ENCODE peak calls at places on chromosomes 3 and 15, in four cellular contexts. One of them, this sample, is unnamed.

GRCh38 chr3:63976166-63976861 is 47.0 kb downstream of the PSMD6 start:
- DNase-seq in lower leg skin: no peak
- DNase-seq in HCT116: no peak
- DNase-seq in small intestine: no peak
- DNase-seq in this sample: no peak

GRCh38 chr3:13650210-13651056 is 101.5 kb downstream of the FBLN2 start:
- DNase-seq in lower leg skin: peak; percentile 95
- DNase-seq in HCT116: peak; percentile 59
- DNase-seq in small intestine: peak; percentile 36
- DNase-seq in this sample: peak; percentile 18

GRCh38 chr15:83999396-84000120 is 236.0 kb upstream of the GOLGA6L4 start:
- DNase-seq in lower leg skin: no peak
- DNase-seq in HCT116: no peak
- DNase-seq in small intestine: no peak
- DNase-seq in this sample: no peak

GRCh38 chr3:137065381-137065780 is 107.6 kb downstream of the IL20RB start:
- DNase-seq in lower leg skin: no peak
- DNase-seq in HCT116: no peak
- DNase-seq in small intestine: no peak
- DNase-seq in this sample: no peak

GRCh38 chr3:123869165-123869564 is 15.0 kb downstream of the MYLK start:
- DNase-seq in lower leg skin: no peak
- DNase-seq in HCT116: no peak
- DNase-seq in small intestine: no peak
- DNase-seq in this sample: no peak

GRCh38 chr3:99741588-99741987 is 76.1 kb upstream of the CMSS1 start:
- DNase-seq in lower leg skin: no peak
- DNase-seq in HCT116: no peak
- DNase-seq in small intestine: no peak
- DNase-seq in this sample: no peak

GRCh38 chr15:23574742-23575141 is 9.3 kb downstream of the MKRN3 start:
- DNase-seq in lower leg skin: no peak
- DNase-seq in HCT116: no peak
- DNase-seq in small intestine: no peak
- DNase-seq in this sample: no peak

GRCh38 chr3:140863481-140864084 is 78.1 kb upstream of the SLC25A36 start:
- DNase-seq in lower leg skin: no peak
- DNase-seq in HCT116: peak; percentile 45
- DNase-seq in small intestine: peak; percentile 53
- DNase-seq in this sample: peak; percentile 25

GRCh38 chr15:68989876-68990754 is 24.4 kb upstream of the NOX5 start:
- DNase-seq in lower leg skin: peak; percentile 52
- DNase-seq in HCT116: no peak
- DNase-seq in small intestine: no peak
- DNase-seq in this sample: no peak

GRCh38 chr15:52124270-52124878 is 11.8 kb upstream of the BCL2L10 start:
- DNase-seq in lower leg skin: peak; percentile 66
- DNase-seq in HCT116: no peak
- DNase-seq in small intestine: peak; percentile 28
- DNase-seq in this sample: no peak

GRCh38 chr15:89937365-89938355 is 24.9 kb upstream of the ARPIN start:
- DNase-seq in lower leg skin: no peak
- DNase-seq in HCT116: no peak
- DNase-seq in small intestine: no peak
- DNase-seq in this sample: no peak

GRCh38 chr3:20648921-20649381 is 462.9 kb upstream of the SGO1 start:
- DNase-seq in lower leg skin: no peak
- DNase-seq in HCT116: no peak
- DNase-seq in small intestine: no peak
- DNase-seq in this sample: no peak

GRCh38 chr3:128969993-128970740 is 23.7 kb downstream of the CFAP92 start:
- DNase-seq in lower leg skin: no peak
- DNase-seq in HCT116: peak; percentile 15
- DNase-seq in small intestine: peak; percentile 25
- DNase-seq in this sample: no peak

GRCh38 chr3:141454906-141455602 is 31.8 kb upstream of the RASA2 start:
- DNase-seq in lower leg skin: no peak
- DNase-seq in HCT116: peak; percentile 70
- DNase-seq in small intestine: peak; percentile 76
- DNase-seq in this sample: no peak

GRCh38 chr3:107993771-107994170 is 97.1 kb downstream of the CD47 start:
- DNase-seq in lower leg skin: no peak
- DNase-seq in HCT116: no peak
- DNase-seq in small intestine: no peak
- DNase-seq in this sample: no peak

GRCh38 chr3:43995078-43995928 is 246.4 kb upstream of the TOPAZ1 start:
- DNase-seq in lower leg skin: peak; percentile 82
- DNase-seq in HCT116: no peak
- DNase-seq in small intestine: no peak
- DNase-seq in this sample: no peak

GRCh38 chr3:16239082-16239770 is 25.5 kb downstream of the DPH3 start:
- DNase-seq in lower leg skin: no peak
- DNase-seq in HCT116: no peak
- DNase-seq in small intestine: no peak
- DNase-seq in this sample: no peak

GRCh38 chr3:15645740-15646490 is 44.4 kb downstream of the BTD start:
- DNase-seq in lower leg skin: peak; percentile 86
- DNase-seq in HCT116: peak; percentile 89
- DNase-seq in small intestine: no peak
- DNase-seq in this sample: peak; percentile 63

GRCh38 chr3:42179110-42179725 is 86.8 kb downstream of the CCK start:
- DNase-seq in lower leg skin: no peak
- DNase-seq in HCT116: peak; percentile 85
- DNase-seq in small intestine: peak; percentile 89
- DNase-seq in this sample: peak; percentile 61

GRCh38 chr3:142098974-142099373 is 50.4 kb downstream of the TFDP2 start:
- DNase-seq in lower leg skin: no peak
- DNase-seq in HCT116: no peak
- DNase-seq in small intestine: peak; percentile 38
- DNase-seq in this sample: no peak

GRCh38 chr3:179146911-179147570 is 1.1 kb upstream of the PIK3CA start:
- DNase-seq in lower leg skin: no peak
- DNase-seq in HCT116: peak; percentile 71
- DNase-seq in small intestine: peak; percentile 84
- DNase-seq in this sample: no peak

GRCh38 chr15:32928876-32929275 is 211.1 kb downstream of the GREM1 start:
- DNase-seq in lower leg skin: no peak
- DNase-seq in HCT116: no peak
- DNase-seq in small intestine: no peak
- DNase-seq in this sample: no peak

GRCh38 chr3:45188714-45189659 is 37.1 kb downstream of the TMEM158 start:
- DNase-seq in lower leg skin: no peak
- DNase-seq in HCT116: no peak
- DNase-seq in small intestine: no peak
- DNase-seq in this sample: no peak

GRCh38 chr3:119352235-119352634 is 58.1 kb downstream of the ARHGAP31 start:
- DNase-seq in lower leg skin: no peak
- DNase-seq in HCT116: no peak
- DNase-seq in small intestine: no peak
- DNase-seq in this sample: no peak

GRCh38 chr3:184175981-184176376 is 1.3 kb downstream of the AP2M1 start:
- DNase-seq in lower leg skin: no peak
- DNase-seq in HCT116: no peak
- DNase-seq in small intestine: no peak
- DNase-seq in this sample: no peak

GRCh38 chr3:184177767-184178306 is 3.2 kb downstream of the AP2M1 start:
- DNase-seq in lower leg skin: no peak
- DNase-seq in HCT116: no peak
- DNase-seq in small intestine: no peak
- DNase-seq in this sample: no peak

GRCh38 chr3:184175506-184175905 is 851 bp downstream of the AP2M1 start:
- DNase-seq in lower leg skin: no peak
- DNase-seq in HCT116: no peak
- DNase-seq in small intestine: peak; percentile 29
- DNase-seq in this sample: no peak

GRCh38 chr3:184177331-184177731 is 2.7 kb downstream of the AP2M1 start:
- DNase-seq in lower leg skin: no peak
- DNase-seq in HCT116: no peak
- DNase-seq in small intestine: peak; percentile 24
- DNase-seq in this sample: no peak

DNA sequence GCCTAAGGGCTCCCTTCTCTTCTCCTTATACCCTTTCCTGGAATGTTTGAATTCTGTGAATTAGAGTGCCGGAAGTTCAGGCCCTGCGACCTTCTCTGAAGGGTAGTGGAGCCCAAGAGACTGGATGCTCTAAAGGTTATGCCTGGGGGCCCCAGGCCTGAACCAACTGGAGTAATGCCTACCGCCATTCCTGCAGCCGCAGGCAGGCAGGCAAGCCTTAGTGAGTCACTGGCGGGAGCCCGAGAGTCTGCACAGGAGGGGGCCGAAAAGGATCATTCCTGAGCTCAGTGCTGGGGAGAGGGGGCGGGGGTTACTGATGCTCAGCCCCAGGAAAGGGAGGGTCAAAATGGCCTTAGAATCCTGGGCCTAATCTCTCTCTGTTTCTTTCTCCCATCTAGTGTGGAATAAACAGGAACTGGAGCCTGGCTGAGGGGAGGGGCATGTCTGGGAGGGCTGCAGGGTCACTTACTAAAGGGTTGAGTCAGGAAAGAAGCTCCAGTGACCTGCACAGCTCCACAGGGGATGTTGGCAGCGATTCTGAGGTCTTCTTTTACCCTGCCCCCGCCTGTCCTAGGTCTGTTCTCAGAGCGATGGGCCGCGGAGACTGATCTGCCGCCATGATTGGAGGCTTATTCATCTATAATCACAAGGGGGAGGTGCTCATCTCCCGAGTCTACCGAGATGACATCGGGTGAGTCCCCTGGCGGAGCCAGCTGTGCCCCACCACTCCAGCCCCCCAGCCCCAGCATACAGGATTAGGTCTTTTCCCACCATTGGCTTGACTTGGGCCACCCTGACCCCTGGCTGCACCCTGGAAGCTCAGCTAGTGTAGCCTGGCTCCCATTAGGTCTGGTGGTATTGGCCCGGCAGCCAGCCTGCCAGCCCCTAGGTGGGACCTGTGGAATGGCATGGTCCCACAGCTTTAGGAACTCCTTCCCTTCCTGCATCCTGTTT is 2.0 kb downstream of the AP2M1 start:
- DNase-seq in lower leg skin: peak; percentile 93
- DNase-seq in HCT116: peak; percentile 75
- DNase-seq in small intestine: peak; percentile 27
- DNase-seq in this sample: peak; percentile 53
- H3K4me3 ChIP-seq in lower leg skin: no peak overlapping the region
- H3K4me3 ChIP-seq in HCT116: peak overlapping the region; percentile 96
- H3K4me3 ChIP-seq in small intestine: peak overlapping the region; percentile 85
- H3K4me3 ChIP-seq in this sample: peak overlapping the region; percentile 98

DNA sequence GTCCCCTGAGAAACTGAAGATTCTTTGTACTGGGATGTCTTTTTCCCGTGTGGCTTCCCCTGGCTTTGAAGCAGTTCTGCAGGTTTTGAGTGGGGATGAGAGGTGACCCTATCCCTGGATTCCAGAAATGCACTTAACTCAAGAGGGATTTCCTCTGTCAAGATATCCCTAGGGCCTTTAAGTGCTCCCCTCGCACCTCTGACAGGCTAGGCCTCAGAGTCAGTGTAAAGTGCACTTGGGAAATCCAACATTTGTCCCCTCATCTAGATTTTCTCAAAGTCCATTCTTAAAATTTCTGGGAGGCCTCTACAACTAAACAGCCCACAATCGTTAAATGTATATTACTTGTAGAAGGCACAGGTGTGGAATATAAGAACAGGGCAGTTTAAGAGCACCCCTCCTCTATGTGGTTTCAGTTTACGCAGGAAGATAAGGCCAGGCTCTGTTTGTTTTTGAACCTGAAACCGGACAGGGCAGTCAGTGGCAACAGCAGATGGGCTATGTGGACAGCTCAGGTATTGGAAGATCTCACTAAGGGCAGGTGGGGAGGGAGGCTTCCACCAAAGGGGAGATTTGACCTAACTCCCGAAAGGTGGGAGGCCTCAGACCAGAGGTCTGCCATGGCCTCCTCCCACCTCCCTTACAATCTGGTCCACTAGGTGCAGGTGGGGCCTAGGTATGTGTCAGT is 4.9 kb downstream of the C3orf52 start:
- DNase-seq in lower leg skin: no peak
- DNase-seq in HCT116: no peak
- DNase-seq in small intestine: peak; percentile 56
- DNase-seq in this sample: no peak
- H3K4me3 ChIP-seq in lower leg skin: no peak overlapping the region
- H3K4me3 ChIP-seq in HCT116: no peak overlapping the region
- H3K4me3 ChIP-seq in small intestine: no peak overlapping the region
- H3K4me3 ChIP-seq in this sample: no peak overlapping the region

GRCh38 chr15:29346998-29347397 is 77.4 kb upstream of the NSMCE3 start:
- DNase-seq in lower leg skin: no peak
- DNase-seq in HCT116: no peak
- DNase-seq in small intestine: no peak
- DNase-seq in this sample: no peak

GRCh38 chr15:29348308-29348914 is 78.8 kb upstream of the NSMCE3 start:
- DNase-seq in lower leg skin: no peak
- DNase-seq in HCT116: no peak
- DNase-seq in small intestine: no peak
- DNase-seq in this sample: no peak

GRCh38 chr15:29344474-29344873 is 74.9 kb upstream of the NSMCE3 start:
- DNase-seq in lower leg skin: no peak
- DNase-seq in HCT116: no peak
- DNase-seq in small intestine: no peak
- DNase-seq in this sample: no peak

GRCh38 chr15:29343229-29343628 is 73.6 kb upstream of the NSMCE3 start:
- DNase-seq in lower leg skin: no peak
- DNase-seq in HCT116: no peak
- DNase-seq in small intestine: no peak
- DNase-seq in this sample: no peak

GRCh38 chr15:29345549-29346525 is 76.2 kb upstream of the NSMCE3 start:
- DNase-seq in lower leg skin: no peak
- DNase-seq in HCT116: no peak
- DNase-seq in small intestine: no peak
- DNase-seq in this sample: no peak
- H3K4me3 ChIP-seq in lower leg skin: no peak overlapping the region
- H3K4me3 ChIP-seq in HCT116: no peak overlapping the region
- H3K4me3 ChIP-seq in small intestine: no peak overlapping the region
- H3K4me3 ChIP-seq in this sample: no peak overlapping the region

DNA sequence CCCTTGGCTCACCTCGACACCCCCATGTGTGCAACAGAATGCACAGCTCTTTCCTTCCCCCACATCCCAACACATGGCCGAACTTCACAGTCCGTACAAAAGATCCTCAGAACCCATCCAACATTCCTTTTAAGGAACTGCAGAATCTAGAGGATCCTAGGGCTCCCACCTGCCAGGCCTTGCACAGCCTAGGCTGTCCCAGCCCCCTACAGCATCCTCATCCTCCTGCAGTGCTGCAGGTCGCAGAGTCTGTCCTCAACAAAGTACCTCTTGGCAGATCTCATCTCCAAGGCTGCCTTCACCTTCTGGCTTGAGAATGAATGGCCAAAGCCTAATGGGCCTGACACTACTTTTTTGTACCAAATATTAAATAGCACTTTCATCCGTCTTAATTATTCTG is 19.8 kb downstream of the PRR23E start:
- DNase-seq in lower leg skin: no peak
- DNase-seq in HCT116: no peak
- DNase-seq in small intestine: no peak
- DNase-seq in this sample: no peak
- H3K4me3 ChIP-seq in lower leg skin: no peak overlapping the region
- H3K4me3 ChIP-seq in HCT116: no peak overlapping the region
- H3K4me3 ChIP-seq in small intestine: no peak overlapping the region
- H3K4me3 ChIP-seq in this sample: no peak overlapping the region

GRCh38 chr15:78047631-78048409 is 29.7 kb downstream of the TBC1D2B start:
- DNase-seq in lower leg skin: no peak
- DNase-seq in HCT116: no peak
- DNase-seq in small intestine: no peak
- DNase-seq in this sample: no peak
- H3K4me3 ChIP-seq in lower leg skin: no peak overlapping the region
- H3K4me3 ChIP-seq in HCT116: no peak overlapping the region
- H3K4me3 ChIP-seq in small intestine: no peak overlapping the region
- H3K4me3 ChIP-seq in this sample: no peak overlapping the region

This sample was measured in gastrocnemius medialis.